ENCODE peak calls at places on chromosomes 2 and 18, in ten cellular contexts. One of them, this sample, is unnamed.

GRCh38 chr2:55268288-55268906 is 634 bp downstream of the MTIF2 start:
- DNase-seq in GM20000: no peak
- DNase-seq in A549: no peak
- DNase-seq in upper lobe of right lung: no peak
- DNase-seq in CD8-positive, alpha-beta T cell: no peak
- DNase-seq in choroid plexus epithelial cell: no peak
- DNase-seq in AG09309: no peak
- DNase-seq in stomach: no peak
- DNase-seq in fibroblast of lung: no peak
- DNase-seq in brain microvascular endothelial cell: no peak
- DNase-seq in this sample: no peak

GRCh38 chr2:39696838-39697237 is 31.1 kb downstream of the TMEM178A start:
- DNase-seq in GM20000: no peak
- DNase-seq in A549: peak; percentile 11
- DNase-seq in upper lobe of right lung: no peak
- DNase-seq in CD8-positive, alpha-beta T cell: no peak
- DNase-seq in choroid plexus epithelial cell: peak; percentile 91
- DNase-seq in AG09309: peak; percentile 33
- DNase-seq in stomach: no peak
- DNase-seq in fibroblast of lung: peak; percentile 89
- DNase-seq in brain microvascular endothelial cell: peak; percentile 74
- DNase-seq in this sample: no peak

GRCh38 chr2:165469417-165469816 is at the start of gene CSRNP3:
- DNase-seq in GM20000: no peak
- DNase-seq in A549: peak; percentile 4
- DNase-seq in upper lobe of right lung: no peak
- DNase-seq in CD8-positive, alpha-beta T cell: no peak
- DNase-seq in choroid plexus epithelial cell: peak; percentile 92
- DNase-seq in AG09309: peak; percentile 59
- DNase-seq in stomach: peak; percentile 65
- DNase-seq in fibroblast of lung: peak; percentile 92
- DNase-seq in brain microvascular endothelial cell: peak; percentile 90
- DNase-seq in this sample: no peak

GRCh38 chr2:206211657-206212255 is 52.1 kb downstream of the EEF1B2 start:
- DNase-seq in GM20000: no peak
- DNase-seq in A549: no peak
- DNase-seq in upper lobe of right lung: no peak
- DNase-seq in CD8-positive, alpha-beta T cell: no peak
- DNase-seq in choroid plexus epithelial cell: peak; percentile 50
- DNase-seq in AG09309: peak; percentile 57
- DNase-seq in stomach: no peak
- DNase-seq in fibroblast of lung: peak; percentile 64
- DNase-seq in brain microvascular endothelial cell: peak; percentile 25
- DNase-seq in this sample: no peak

GRCh38 chr2:72325592-72326422 is 178.1 kb upstream of the CYP26B1 start:
- DNase-seq in GM20000: peak; percentile 14
- DNase-seq in A549: peak; percentile 7
- DNase-seq in upper lobe of right lung: no peak
- DNase-seq in CD8-positive, alpha-beta T cell: no peak
- DNase-seq in choroid plexus epithelial cell: peak; percentile 31
- DNase-seq in AG09309: no peak
- DNase-seq in stomach: peak; percentile 31
- DNase-seq in fibroblast of lung: no peak
- DNase-seq in brain microvascular endothelial cell: peak; percentile 6
- DNase-seq in this sample: no peak

GRCh38 chr18:48293954-48294893 is 115.0 kb downstream of the ZBTB7C start:
- DNase-seq in GM20000: no peak
- DNase-seq in A549: no peak
- DNase-seq in upper lobe of right lung: peak; percentile 47
- DNase-seq in CD8-positive, alpha-beta T cell: no peak
- DNase-seq in choroid plexus epithelial cell: no peak
- DNase-seq in AG09309: no peak
- DNase-seq in stomach: no peak
- DNase-seq in fibroblast of lung: peak; percentile 8
- DNase-seq in brain microvascular endothelial cell: no peak
- DNase-seq in this sample: no peak

GRCh38 chr2:19059076-19059475 is 299.3 kb downstream of the OSR1 start:
- DNase-seq in GM20000: no peak
- DNase-seq in A549: no peak
- DNase-seq in upper lobe of right lung: no peak
- DNase-seq in CD8-positive, alpha-beta T cell: no peak
- DNase-seq in choroid plexus epithelial cell: no peak
- DNase-seq in AG09309: no peak
- DNase-seq in stomach: no peak
- DNase-seq in fibroblast of lung: no peak
- DNase-seq in brain microvascular endothelial cell: no peak
- DNase-seq in this sample: no peak

GRCh38 chr18:61333746-61334490 is 688 bp downstream of the CDH20 start:
- DNase-seq in GM20000: peak; percentile 10
- DNase-seq in A549: no peak
- DNase-seq in upper lobe of right lung: no peak
- DNase-seq in CD8-positive, alpha-beta T cell: no peak
- DNase-seq in choroid plexus epithelial cell: peak; percentile 15
- DNase-seq in AG09309: no peak
- DNase-seq in stomach: no peak
- DNase-seq in fibroblast of lung: peak; percentile 24
- DNase-seq in brain microvascular endothelial cell: no peak
- DNase-seq in this sample: no peak

GRCh38 chr2:52686935-52687334 is 1080.7 kb upstream of the CHAC2 start:
- DNase-seq in GM20000: no peak
- DNase-seq in A549: no peak
- DNase-seq in upper lobe of right lung: no peak
- DNase-seq in CD8-positive, alpha-beta T cell: no peak
- DNase-seq in choroid plexus epithelial cell: peak; percentile 6
- DNase-seq in AG09309: no peak
- DNase-seq in stomach: no peak
- DNase-seq in fibroblast of lung: peak; percentile 64
- DNase-seq in brain microvascular endothelial cell: peak; percentile 2
- DNase-seq in this sample: no peak

GRCh38 chr2:44136186-44136585 is 32.5 kb upstream of the PPM1B start:
- DNase-seq in GM20000: no peak
- DNase-seq in A549: peak; percentile 43
- DNase-seq in upper lobe of right lung: no peak
- DNase-seq in CD8-positive, alpha-beta T cell: no peak
- DNase-seq in choroid plexus epithelial cell: peak; percentile 42
- DNase-seq in AG09309: peak; percentile 33
- DNase-seq in stomach: no peak
- DNase-seq in fibroblast of lung: peak; percentile 84
- DNase-seq in brain microvascular endothelial cell: peak; percentile 52
- DNase-seq in this sample: no peak

GRCh38 chr18:3652380-3653262 is 202.6 kb downstream of the TGIF1 start:
- DNase-seq in GM20000: no peak
- DNase-seq in A549: peak; percentile 89
- DNase-seq in upper lobe of right lung: no peak
- DNase-seq in CD8-positive, alpha-beta T cell: no peak
- DNase-seq in choroid plexus epithelial cell: peak; percentile 97
- DNase-seq in AG09309: peak; percentile 84
- DNase-seq in stomach: peak; percentile 80
- DNase-seq in fibroblast of lung: peak; percentile 99
- DNase-seq in brain microvascular endothelial cell: peak; percentile 99
- DNase-seq in this sample: no peak

DNA sequence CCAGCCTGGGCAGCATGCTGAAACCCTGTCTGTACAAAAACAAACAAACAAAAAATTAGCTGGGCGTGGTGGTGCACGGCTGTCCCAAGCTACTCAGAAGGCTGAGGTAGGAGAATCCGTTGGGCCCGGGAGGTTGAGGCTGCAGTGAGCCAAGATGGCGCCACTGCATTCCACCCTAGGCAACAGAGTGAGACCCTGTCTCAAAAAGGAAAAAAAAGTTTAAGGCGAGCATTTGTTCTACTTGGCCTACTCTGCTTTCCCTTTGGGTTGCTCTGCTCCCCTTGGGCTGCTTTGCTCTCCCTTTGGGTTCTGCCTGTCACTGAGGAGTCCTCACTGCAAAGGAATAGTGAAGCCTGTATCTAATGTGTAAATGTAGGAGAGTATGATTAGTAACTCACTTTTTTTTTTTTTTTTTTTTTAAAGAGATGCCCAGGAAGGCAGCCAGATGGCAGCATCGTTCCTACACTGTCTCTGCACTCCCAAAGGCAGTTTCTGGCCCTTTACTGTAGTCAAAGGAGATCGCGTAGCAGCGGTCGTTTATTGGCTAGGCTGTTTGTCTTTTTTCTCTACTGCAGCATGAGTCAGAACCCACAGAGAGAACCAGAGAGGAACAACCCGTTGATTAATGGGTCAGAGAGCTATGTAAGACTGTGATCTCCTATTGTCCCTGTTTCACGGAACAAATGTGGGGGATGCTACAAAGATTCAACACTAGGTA is 118.3 kb upstream of the CWC22 start:
- DNase-seq in GM20000: peak; percentile 38
- DNase-seq in A549: peak; percentile 35
- DNase-seq in upper lobe of right lung: no peak
- DNase-seq in CD8-positive, alpha-beta T cell: peak; percentile 3
- DNase-seq in choroid plexus epithelial cell: peak; percentile 99
- DNase-seq in AG09309: peak; percentile 93
- DNase-seq in stomach: peak; percentile 66
- DNase-seq in fibroblast of lung: peak; percentile 97
- DNase-seq in brain microvascular endothelial cell: peak; percentile 95
- DNase-seq in this sample: no peak
- TF ChIP-seq CTCF in GM20000: no peak
- TF ChIP-seq CTCF in A549: peak; percentile 84
- TF ChIP-seq CTCF in upper lobe of right lung: peak; percentile 48
- TF ChIP-seq CTCF in CD8-positive, alpha-beta T cell: no peak
- TF ChIP-seq CTCF in choroid plexus epithelial cell: peak; percentile 86
- TF ChIP-seq CTCF in AG09309: peak; percentile 75
- TF ChIP-seq CTCF in stomach: no peak
- TF ChIP-seq CTCF in fibroblast of lung: peak; percentile 72
- TF ChIP-seq CTCF in brain microvascular endothelial cell: peak; percentile 80
- TF ChIP-seq CTCF in this sample: peak; percentile 27

DNA sequence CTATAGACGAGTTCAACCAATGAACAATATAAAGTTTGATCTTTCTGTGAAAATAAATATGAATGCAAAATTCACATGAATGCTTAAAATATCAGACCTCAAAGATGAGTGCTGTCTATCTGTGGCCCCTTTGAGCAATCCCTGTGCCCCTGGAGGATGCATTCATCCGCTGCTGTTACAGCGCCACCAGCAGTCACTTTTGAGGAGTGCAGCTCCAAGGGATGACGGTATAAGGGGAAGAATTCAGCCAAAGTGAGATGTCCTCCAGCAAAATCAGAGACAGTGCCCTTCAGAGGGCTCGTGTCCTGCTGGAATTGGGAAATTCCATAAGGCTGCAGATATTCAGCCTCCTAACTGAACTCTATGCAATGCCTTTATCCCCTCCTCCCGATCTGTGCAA is 12.0 kb upstream of the CHRNA1 start:
- DNase-seq in GM20000: no peak
- DNase-seq in A549: no peak
- DNase-seq in upper lobe of right lung: no peak
- DNase-seq in CD8-positive, alpha-beta T cell: no peak
- DNase-seq in choroid plexus epithelial cell: no peak
- DNase-seq in AG09309: no peak
- DNase-seq in stomach: no peak
- DNase-seq in fibroblast of lung: no peak
- DNase-seq in brain microvascular endothelial cell: no peak
- DNase-seq in this sample: no peak
- TF ChIP-seq CTCF in GM20000: no peak
- TF ChIP-seq CTCF in A549: no peak
- TF ChIP-seq CTCF in upper lobe of right lung: no peak
- TF ChIP-seq CTCF in CD8-positive, alpha-beta T cell: peak; percentile 58
- TF ChIP-seq CTCF in choroid plexus epithelial cell: peak; percentile 68
- TF ChIP-seq CTCF in AG09309: peak; percentile 38
- TF ChIP-seq CTCF in stomach: no peak
- TF ChIP-seq CTCF in fibroblast of lung: peak; percentile 33
- TF ChIP-seq CTCF in brain microvascular endothelial cell: peak; percentile 68
- TF ChIP-seq CTCF in this sample: no peak

GRCh38 chr18:36665952-36666351 is 162.8 kb downstream of the TPGS2 start:
- DNase-seq in GM20000: no peak
- DNase-seq in A549: no peak
- DNase-seq in upper lobe of right lung: no peak
- DNase-seq in CD8-positive, alpha-beta T cell: no peak
- DNase-seq in choroid plexus epithelial cell: no peak
- DNase-seq in AG09309: no peak
- DNase-seq in stomach: no peak
- DNase-seq in fibroblast of lung: no peak
- DNase-seq in brain microvascular endothelial cell: no peak
- DNase-seq in this sample: no peak

GRCh38 chr18:36658611-36659010 is 170.2 kb downstream of the TPGS2 start:
- DNase-seq in GM20000: no peak
- DNase-seq in A549: no peak
- DNase-seq in upper lobe of right lung: no peak
- DNase-seq in CD8-positive, alpha-beta T cell: no peak
- DNase-seq in choroid plexus epithelial cell: no peak
- DNase-seq in AG09309: no peak
- DNase-seq in stomach: no peak
- DNase-seq in fibroblast of lung: no peak
- DNase-seq in brain microvascular endothelial cell: no peak
- DNase-seq in this sample: no peak

GRCh38 chr18:36660311-36660710 is 168.5 kb downstream of the TPGS2 start:
- DNase-seq in GM20000: no peak
- DNase-seq in A549: no peak
- DNase-seq in upper lobe of right lung: no peak
- DNase-seq in CD8-positive, alpha-beta T cell: no peak
- DNase-seq in choroid plexus epithelial cell: no peak
- DNase-seq in AG09309: no peak
- DNase-seq in stomach: no peak
- DNase-seq in fibroblast of lung: no peak
- DNase-seq in brain microvascular endothelial cell: no peak
- DNase-seq in this sample: no peak

GRCh38 chr18:36663312-36663711 is 165.5 kb downstream of the TPGS2 start:
- DNase-seq in GM20000: no peak
- DNase-seq in A549: no peak
- DNase-seq in upper lobe of right lung: no peak
- DNase-seq in CD8-positive, alpha-beta T cell: no peak
- DNase-seq in choroid plexus epithelial cell: no peak
- DNase-seq in AG09309: no peak
- DNase-seq in stomach: no peak
- DNase-seq in fibroblast of lung: no peak
- DNase-seq in brain microvascular endothelial cell: no peak
- DNase-seq in this sample: no peak

DNA sequence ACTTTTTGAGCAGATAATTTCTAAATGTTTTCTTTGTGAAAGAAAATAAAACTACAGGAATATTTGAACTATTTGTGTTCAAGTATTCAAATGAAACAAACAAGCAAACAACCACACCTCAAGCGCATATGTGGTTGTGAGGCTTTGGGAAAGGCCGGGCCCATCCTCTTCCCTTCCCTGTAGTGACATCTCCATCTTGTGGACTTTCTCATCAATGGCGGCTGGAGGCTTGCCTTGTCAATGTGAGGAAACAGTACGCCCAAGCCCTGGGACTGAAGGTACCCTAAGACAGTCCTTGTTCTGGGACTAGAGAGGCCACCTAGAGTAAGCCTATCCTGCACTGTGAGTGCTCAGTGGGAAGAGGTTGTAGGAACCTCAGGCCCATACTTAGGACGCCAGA is 166.8 kb downstream of the TPGS2 start:
- DNase-seq in GM20000: no peak
- DNase-seq in A549: no peak
- DNase-seq in upper lobe of right lung: no peak
- DNase-seq in CD8-positive, alpha-beta T cell: no peak
- DNase-seq in choroid plexus epithelial cell: peak; percentile 9
- DNase-seq in AG09309: no peak
- DNase-seq in stomach: no peak
- DNase-seq in fibroblast of lung: no peak
- DNase-seq in brain microvascular endothelial cell: no peak
- DNase-seq in this sample: no peak
- TF ChIP-seq CTCF in GM20000: peak; percentile 42
- TF ChIP-seq CTCF in A549: no peak
- TF ChIP-seq CTCF in upper lobe of right lung: no peak
- TF ChIP-seq CTCF in CD8-positive, alpha-beta T cell: no peak
- TF ChIP-seq CTCF in choroid plexus epithelial cell: peak; percentile 36
- TF ChIP-seq CTCF in AG09309: peak; percentile 52
- TF ChIP-seq CTCF in stomach: no peak
- TF ChIP-seq CTCF in fibroblast of lung: peak; percentile 1
- TF ChIP-seq CTCF in brain microvascular endothelial cell: peak; percentile 34
- TF ChIP-seq CTCF in this sample: no peak

GRCh38 chr2:211361383-211361782 is 805.0 kb downstream of the CPS1 start:
- DNase-seq in GM20000: no peak
- DNase-seq in A549: no peak
- DNase-seq in upper lobe of right lung: no peak
- DNase-seq in CD8-positive, alpha-beta T cell: no peak
- DNase-seq in choroid plexus epithelial cell: no peak
- DNase-seq in AG09309: no peak
- DNase-seq in stomach: no peak
- DNase-seq in fibroblast of lung: no peak
- DNase-seq in brain microvascular endothelial cell: no peak
- DNase-seq in this sample: no peak
- TF ChIP-seq CTCF in GM20000: no peak
- TF ChIP-seq CTCF in A549: no peak
- TF ChIP-seq CTCF in upper lobe of right lung: no peak
- TF ChIP-seq CTCF in CD8-positive, alpha-beta T cell: no peak
- TF ChIP-seq CTCF in choroid plexus epithelial cell: no peak
- TF ChIP-seq CTCF in AG09309: no peak
- TF ChIP-seq CTCF in stomach: no peak
- TF ChIP-seq CTCF in fibroblast of lung: no peak
- TF ChIP-seq CTCF in brain microvascular endothelial cell: no peak
- TF ChIP-seq CTCF in this sample: no peak